ENCODE peak calls at places on chromosomes 2 and 18, in eight cellular contexts. E is choroid plexus epithelial cell, F is heart left ventricle, L is brain microvascular endothelial cell, Z is mesothelial cell of epicardium, C is fibroblast of villous mesenchyme, K is GM12865, S is uterus. D is an unnamed sample.

GRCh38 chr18:54357082-54357659 is 487 bp downstream of the STARD6 start:
- DNase-seq in E (peak; percentile 15), S (no peak), C (peak; percentile 10), L (no peak), K (no peak), F (peak; percentile 12), Z (no peak), D (no peak)

GRCh38 chr2:240340361-240340761 is 95.1 kb upstream of the GPC1 start:
- DNase-seq in F (no peak), S (no peak), K (no peak), L (no peak), E (no peak), C (no peak), Z (no peak), D (no peak)

GRCh38 chr2:224252601-224253000 is 149.3 kb downstream of the FAM124B start:
- DNase-seq in E (no peak), F (no peak), C (peak; percentile 41), S (no peak), Z (no peak), K (no peak), L (no peak), D (no peak)

GRCh38 chr2:127695491-127696472 is 5.5 kb upstream of the SFT2D3 start:
- DNase-seq in K (peak; percentile 26), Z (no peak), S (peak; percentile 69), F (peak; percentile 84), L (peak; percentile 34), C (peak; percentile 61), E (peak; percentile 50), D (peak; percentile 59)

GRCh38 chr2:121333231-121333630 is 48.2 kb upstream of the TFCP2L1 start:
- DNase-seq in C (no peak), F (no peak), L (no peak), K (no peak), Z (no peak), E (no peak), S (no peak), D (no peak)

GRCh38 chr18:73136134-73136533 is 268.3 kb upstream of the NETO1 start:
- DNase-seq in C (no peak), L (no peak), K (no peak), Z (no peak), E (peak; percentile 54), F (no peak), S (no peak), D (no peak)

GRCh38 chr18:27363918-27364317 is 178.8 kb upstream of the CHST9 start:
- DNase-seq in L (no peak), S (no peak), F (no peak), Z (no peak), E (peak; percentile 43), K (no peak), C (no peak), D (no peak)

GRCh38 chr18:76756491-76757288 is 65.7 kb upstream of the ZNF236 start:
- DNase-seq in Z (no peak), C (peak; percentile 45), F (no peak), S (peak; percentile 65), L (no peak), K (no peak), E (no peak), D (no peak)

GRCh38 chr2:67670704-67671300 is 273.7 kb downstream of the ETAA1 start:
- DNase-seq in K (no peak), L (no peak), Z (no peak), E (no peak), C (no peak), S (no peak), F (no peak), D (no peak)

GRCh38 chr2:71665168-71666093 is 212.1 kb downstream of the DYSF start:
- DNase-seq in C (no peak), E (no peak), Z (no peak), L (no peak), F (peak; percentile 80), K (no peak), S (no peak), D (no peak)

GRCh38 chr2:25043241-25043867 is 1.5 kb downstream of the EFR3B start:
- DNase-seq in F (no peak), Z (no peak), K (peak; percentile 21), S (no peak), E (peak; percentile 90), L (peak; percentile 91), C (peak; percentile 18), D (no peak)

GRCh38 chr2:170235860-170236638 is 58.1 kb downstream of the MYO3B start:
- DNase-seq in E (peak; percentile 70), F (no peak), S (no peak), Z (no peak), L (peak; percentile 56), C (peak; percentile 54), K (peak; percentile 55), D (no peak)

GRCh38 chr2:70374616-70375015 is 72.7 kb upstream of the FAM136A start:
- DNase-seq in C (no peak), F (no peak), K (no peak), S (no peak), E (no peak), L (no peak), Z (no peak), D (no peak)

GRCh38 chr2:135742307-135742838 is 718 bp downstream of the UBXN4 start:
- DNase-seq in S (peak; percentile 40), Z (peak; percentile 28), K (peak; percentile 66), E (peak; percentile 74), F (peak; percentile 51), C (peak; percentile 80), L (peak; percentile 18), D (no peak)

GRCh38 chr2:28035163-28035690 is 144.7 kb downstream of the BABAM2 start:
- DNase-seq in L (no peak), C (no peak), S (no peak), Z (no peak), F (no peak), E (no peak), K (no peak), D (no peak)

GRCh38 chr18:77203071-77203470 is 46.6 kb upstream of the GALR1 start:
- DNase-seq in L (no peak), C (peak; percentile 31), Z (no peak), E (peak; percentile 42), F (no peak), S (no peak), K (no peak), D (no peak)

GRCh38 chr2:176146645-176147044 is 4.7 kb upstream of the HOXD4 start:
- DNase-seq in S (no peak), Z (no peak), F (no peak), L (no peak), K (no peak), E (no peak), C (no peak), D (no peak)

GRCh38 chr18:9647496-9648323 is 33.4 kb upstream of the PPP4R1 start:
- DNase-seq in F (no peak), K (no peak), C (peak; percentile 36), E (peak; percentile 59), Z (no peak), L (no peak), S (no peak), D (no peak)

DNA sequence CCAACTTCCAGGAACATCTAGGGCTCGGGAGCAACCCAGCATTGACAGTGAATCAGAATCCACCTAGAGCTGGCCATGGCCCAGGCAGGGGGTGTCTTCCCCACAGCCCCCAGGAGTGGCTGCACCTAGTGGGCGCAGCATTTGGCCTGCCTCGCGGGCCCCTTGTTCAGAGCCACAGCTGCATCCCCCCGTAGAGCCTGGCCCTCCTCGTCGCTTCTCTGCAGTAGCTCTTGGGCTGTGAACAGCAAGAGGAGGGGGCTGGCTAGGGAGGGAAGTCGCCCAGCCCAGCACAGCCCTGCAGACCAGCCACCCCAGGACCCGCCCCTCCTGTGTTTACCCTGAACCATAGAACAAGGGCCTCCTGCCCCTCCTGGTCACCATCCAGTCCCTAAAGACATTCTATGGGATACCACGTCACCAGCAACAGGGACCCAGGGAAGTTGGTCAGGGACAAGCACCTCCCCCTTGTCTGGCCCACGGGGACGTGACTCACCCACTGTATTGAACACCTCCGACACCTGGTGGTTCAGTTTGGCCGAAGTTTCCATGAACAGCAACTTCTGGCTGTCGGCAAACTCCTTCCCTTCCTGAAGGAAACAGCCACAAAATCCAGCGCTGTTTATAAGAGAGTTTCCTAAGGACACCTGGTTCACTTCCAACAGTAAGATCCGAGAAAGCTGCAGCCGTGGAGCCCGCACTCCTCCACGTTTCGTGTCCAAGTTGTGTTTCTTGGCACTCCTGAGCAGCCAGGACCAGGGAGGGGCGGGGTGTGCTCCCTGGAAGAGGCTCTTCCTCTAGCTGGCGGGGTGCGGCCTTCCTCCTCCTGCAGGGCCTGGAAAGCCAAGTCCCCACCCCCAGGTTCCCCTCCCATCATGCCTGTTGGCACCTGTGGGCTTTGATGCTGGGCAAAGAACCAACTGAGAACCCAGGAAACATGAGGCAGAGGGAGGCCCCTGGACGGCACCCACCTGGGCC is 8.8 kb downstream of the PRLH start:
- DNase-seq in S (peak; percentile 60), E (peak; percentile 37), C (no peak), K (no peak), F (no peak), L (no peak), Z (no peak), D (no peak)
- TF ChIP-seq CTCF in S (no peak), E (peak; percentile 29), C (no peak), K (no peak), F (no peak), L (no peak), Z (no peak), D (no peak)

GRCh38 chr18:36372902-36373301 is 75.4 kb downstream of the FHOD3 start:
- DNase-seq in L (peak; percentile 84), C (peak; percentile 29), K (peak; percentile 74), S (no peak), Z (no peak), E (peak; percentile 88), F (no peak), D (no peak)
- TF ChIP-seq CTCF in L (peak; percentile 64), C (no peak), K (peak; percentile 46), S (no peak), Z (no peak), E (peak; percentile 36), F (no peak), D (no peak)

GRCh38 chr18:7488571-7488970 is 78.5 kb upstream of the PTPRM start:
- DNase-seq in K (no peak), F (no peak), Z (no peak), S (no peak), L (no peak), C (no peak), E (no peak), D (no peak)
- TF ChIP-seq CTCF in K (no peak), F (no peak), Z (no peak), S (no peak), L (no peak), C (no peak), E (no peak), D (no peak)

GRCh38 chr2:129585760-129586159 is 393.7 kb upstream of the RAB6C start:
- DNase-seq in Z (no peak), F (no peak), K (no peak), L (no peak), S (no peak), E (no peak), C (no peak), D (no peak)

GRCh38 chr2:129587426-129588064 is 391.9 kb upstream of the RAB6C start:
- DNase-seq in Z (no peak), C (no peak), K (no peak), E (no peak), S (no peak), F (no peak), L (no peak), D (no peak)
- TF ChIP-seq CTCF in Z (no peak), C (no peak), K (no peak), E (no peak), S (no peak), F (no peak), L (no peak), D (no peak)

D was measured in natural killer cell.